ENCODE peak calls at places on chromosomes 11 and 22, in six cellular contexts. A, V, B, N, U and O are unnamed samples.

GRCh38 chr11:103530257-103530656 is 421.0 kb downstream of the DYNC2H1 start:
- DNase-seq in A (no peak), V (no peak), B (no peak), N (peak; percentile 52), U (no peak), O (no peak)

GRCh38 chr11:72333657-72334056 is 89.7 kb upstream of the PHOX2A start:
- DNase-seq in A (no peak), V (peak; percentile 14), B (no peak), N (peak; percentile 54), U (no peak), O (no peak)

GRCh38 chr11:43920598-43921419 is 21.6 kb upstream of the C11orf96 start:
- DNase-seq in A (peak; percentile 76), V (no peak), B (no peak), N (peak; percentile 100), U (peak; percentile 86), O (peak; percentile 76)

GRCh38 chr11:64569300-64569970 is 21.6 kb upstream of the SLC22A12 start:
- DNase-seq in A (no peak), V (no peak), B (no peak), N (no peak), U (no peak), O (peak; percentile 24)

GRCh38 chr22:50537765-50538164 is 7.9 kb upstream of the KLHDC7B start:
- DNase-seq in A (no peak), V (no peak), B (no peak), N (no peak), U (no peak), O (no peak)

GRCh38 chr22:49734882-49735281 is 92.8 kb downstream of the BRD1 start:
- DNase-seq in A (peak; percentile 13), V (no peak), B (no peak), N (no peak), U (no peak), O (peak; percentile 13)

GRCh38 chr22:25746012-25746373 is 4.0 kb downstream of the MYO18B start:
- DNase-seq in A (no peak), V (no peak), B (no peak), N (peak; percentile 42), U (no peak), O (no peak)

GRCh38 chr11:68312117-68312779 is at the start of gene LRP5:
- DNase-seq in A (no peak), V (no peak), B (no peak), N (peak; percentile 45), U (no peak), O (no peak)

GRCh38 chr11:122668562-122669090 is 13.1 kb downstream of the UBASH3B start:
- DNase-seq in A (no peak), V (no peak), B (no peak), N (peak; percentile 23), U (peak; percentile 34), O (no peak)

GRCh38 chr11:57325735-57326048 is 940 bp upstream of the TNKS1BP1 start:
- DNase-seq in A (peak; percentile 63), V (no peak), B (no peak), N (no peak), U (no peak), O (peak; percentile 81)

GRCh38 chr22:40462195-40462988 is 92.0 kb downstream of the SGSM3 start:
- DNase-seq in A (no peak), V (no peak), B (no peak), N (no peak), U (no peak), O (no peak)

GRCh38 chr11:68750197-68750987 is 928 bp downstream of the TESMIN start:
- DNase-seq in A (no peak), V (peak; percentile 1), B (no peak), N (no peak), U (no peak), O (no peak)

GRCh38 chr22:37661160-37661924 is 2.8 kb downstream of the PDXP start:
- DNase-seq in A (no peak), V (no peak), B (no peak), N (peak; percentile 62), U (no peak), O (no peak)

GRCh38 chr11:18709414-18709813 is 10.8 kb downstream of the TMEM86A start:
- DNase-seq in A (no peak), V (no peak), B (no peak), N (no peak), U (no peak), O (no peak)

GRCh38 chr22:29704528-29705285 is 15.1 kb upstream of the CABP7 start:
- DNase-seq in A (no peak), V (no peak), B (no peak), N (peak; percentile 35), U (no peak), O (no peak)

GRCh38 chr22:21797444-21798221 is 62.0 kb upstream of the YPEL1 start:
- DNase-seq in A (no peak), V (no peak), B (no peak), N (peak; percentile 45), U (no peak), O (no peak)

GRCh38 chr11:2541881-2542361 is 97.1 kb downstream of the KCNQ1 start:
- DNase-seq in A (peak; percentile 21), V (no peak), B (no peak), N (no peak), U (no peak), O (no peak)

GRCh38 chr11:134050541-134051383 is 18.1 kb upstream of the JAM3 start:
- DNase-seq in A (peak; percentile 70), V (peak; percentile 57), B (peak; percentile 48), N (peak; percentile 70), U (peak; percentile 33), O (peak; percentile 82)

GRCh38 chr11:75543808-75544207 is 18.1 kb upstream of the GDPD5 start:
- DNase-seq in A (peak; percentile 5), V (no peak), B (no peak), N (no peak), U (no peak), O (no peak)

GRCh38 chr11:94909371-94909820 is 64.0 kb downstream of the CWC15 start:
- DNase-seq in A (no peak), V (no peak), B (no peak), N (peak; percentile 30), U (no peak), O (no peak)

GRCh38 chr22:47247609-47248240 is 485.3 kb downstream of the TBC1D22A start:
- DNase-seq in A (no peak), V (no peak), B (no peak), N (no peak), U (no peak), O (no peak)

GRCh38 chr22:38246046-38246658 is 26.7 kb downstream of the TMEM184B start:
- DNase-seq in A (no peak), V (no peak), B (no peak), N (no peak), U (no peak), O (no peak)

GRCh38 chr11:78313181-78313788 is 104.3 kb downstream of the GAB2 start:
- DNase-seq in A (no peak), V (no peak), B (no peak), N (peak; percentile 79), U (peak; percentile 10), O (no peak)

GRCh38 chr11:69948256-69949141 is 129.3 kb upstream of the FGF3 start:
- DNase-seq in A (no peak), V (no peak), B (no peak), N (no peak), U (peak; percentile 96), O (peak; percentile 86)

GRCh38 chr11:132977241-132977640 is 555.1 kb downstream of the OPCML start:
- DNase-seq in A (no peak), V (no peak), B (no peak), N (no peak), U (no peak), O (no peak)

GRCh38 chr22:50260801-50261614 is 475 bp downstream of the MAPK12 start:
- DNase-seq in A (peak; percentile 70), V (no peak), B (no peak), N (peak; percentile 76), U (no peak), O (no peak)

GRCh38 chr11:8328848-8329330 is 65.2 kb upstream of the LMO1 start:
- DNase-seq in A (peak; percentile 80), V (no peak), B (peak; percentile 51), N (peak; percentile 71), U (peak; percentile 89), O (peak; percentile 88)

GRCh38 chr11:121328213-121328966 is 35.8 kb downstream of the SC5D start:
- DNase-seq in A (no peak), V (peak; percentile 13), B (no peak), N (no peak), U (no peak), O (peak; percentile 61)

GRCh38 chr11:85086511-85087284 is 540.4 kb downstream of the DLG2 start:
- DNase-seq in A (no peak), V (no peak), B (no peak), N (no peak), U (no peak), O (no peak)

GRCh38 chr11:114061053-114062049 is 1.8 kb downstream of the ZBTB16 start:
- DNase-seq in A (peak; percentile 48), V (no peak), B (no peak), N (peak; percentile 59), U (no peak), O (peak; percentile 64)

GRCh38 chr22:26660961-26661578 is 3.7 kb downstream of the MIAT start:
- DNase-seq in A (no peak), V (no peak), B (no peak), N (no peak), U (no peak), O (no peak)

GRCh38 chr22:27996529-27996925 is 77.5 kb upstream of the PITPNB start:
- DNase-seq in A (no peak), V (no peak), B (no peak), N (no peak), U (no peak), O (no peak)

GRCh38 chr11:57103899-57104605 is 77.7 kb upstream of the LRRC55 start:
- DNase-seq in A (no peak), V (no peak), B (no peak), N (no peak), U (no peak), O (no peak)

GRCh38 chr11:73237471-73238290 is 19.6 kb downstream of the P2RY2 start:
- DNase-seq in A (peak; percentile 46), V (no peak), B (no peak), N (peak; percentile 53), U (no peak), O (no peak)

GRCh38 chr11:117378966-117379865 is 51.6 kb downstream of the CEP164 start:
- DNase-seq in A (peak; percentile 67), V (no peak), B (no peak), N (no peak), U (no peak), O (no peak)